ENCODE peak calls at places on chromosome 9, in seven cellular contexts. B is anterior cingulate cortex; T is substantia nigra; N is frontal cortex; X is SHP77; L is activated T-helper 9 cell treated with anti-CD3 and anti-CD28 coated beads, Interleukin-2, amount 50 U/mL, for 16 hours; E is DMS153. R is an unnamed sample.
A peak's percentile ranks its signal among the peaks of the same experiment; 100 is the strongest.

GRCh38 chr9:105067895-105068580 is 140.1 kb upstream of the ABCA1 start:
- DNase-seq in B (no peak), T (no peak), E (no peak), L (no peak), N (no peak), X (no peak), R (peak; percentile 68)

GRCh38 chr9:84622981-84623380 is 46.5 kb upstream of the NTRK2 start:
- DNase-seq in E (no peak), N (no peak), B (no peak), L (no peak), T (no peak), X (no peak), R (no peak)

GRCh38 chr9:37464426-37465248 is 613 bp downstream of the ZBTB5 start:
- DNase-seq in B (peak; percentile 76), T (peak; percentile 62), E (no peak), N (no peak), X (peak; percentile 67), L (peak; percentile 53), R (peak; percentile 89)

GRCh38 chr9:90476058-90476457 is 166.6 kb downstream of the DIRAS2 start:
- DNase-seq in N (no peak), L (no peak), T (no peak), X (no peak), B (no peak), E (no peak), R (no peak)

GRCh38 chr9:76716270-76716669 is 48.0 kb upstream of the PCA3 start:
- DNase-seq in N (no peak), L (no peak), B (no peak), E (peak; percentile 27), T (no peak), X (peak; percentile 42), R (peak; percentile 54)

GRCh38 chr9:37079370-37080164 is 40.8 kb upstream of the ZCCHC7 start:
- DNase-seq in B (peak; percentile 86), N (peak; percentile 89), T (peak; percentile 79), E (peak; percentile 91), X (peak; percentile 75), L (peak; percentile 87), R (peak; percentile 96)

GRCh38 chr9:96391021-96391765 is 7.7 kb upstream of the SLC35D2 start:
- DNase-seq in T (no peak), X (no peak), N (no peak), L (no peak), E (no peak), B (no peak), R (no peak)

GRCh38 chr9:20316372-20316771 is 305.9 kb downstream of the MLLT3 start:
- DNase-seq in L (no peak), B (no peak), N (no peak), T (no peak), E (no peak), X (no peak), R (no peak)

GRCh38 chr9:105439428-105439827 is 8.4 kb upstream of the FSD1L start:
- DNase-seq in E (no peak), T (no peak), L (no peak), N (no peak), X (no peak), B (no peak), R (peak; percentile 39)

GRCh38 chr9:69147041-69147834 is 26.8 kb upstream of the TJP2 start:
- DNase-seq in X (no peak), E (no peak), B (no peak), L (no peak), N (no peak), T (no peak), R (no peak)

GRCh38 chr9:114908104-114908621 is 22.2 kb downstream of the TNFSF8 start:
- DNase-seq in L (no peak), T (no peak), X (peak; percentile 98), E (peak; percentile 100), N (no peak), B (no peak), R (peak; percentile 79)

GRCh38 chr9:209143-209758 is 5.4 kb upstream of the DOCK8 start:
- DNase-seq in N (no peak), X (no peak), B (no peak), L (no peak), E (no peak), T (no peak), R (no peak)

GRCh38 chr9:124309665-124310064 is 51.9 kb downstream of the NEK6 start:
- DNase-seq in T (no peak), L (no peak), E (no peak), B (no peak), X (no peak), N (no peak), R (peak; percentile 98)